ENCODE peak calls at places on chromosomes 12 and 14, in four cellular contexts. S is AG08395; J is HEK293T; C is naive thymus-derived CD8-positive, alpha-beta T cell. F is an unnamed sample.

GRCh38 chr14:72898448-72898847 is 4.5 kb upstream of the DPF3 start:
- DNase-seq in S (no peak), J (no peak), C (no peak), F (no peak)

GRCh38 chr14:61706096-61706690 is 10.9 kb downstream of the HIF1A start:
- DNase-seq in S (no peak), J (no peak), C (no peak), F (no peak)

GRCh38 chr14:68781161-68782021 is 11.5 kb downstream of the ZFP36L1 start:
- DNase-seq in S (no peak), J (no peak), C (peak; percentile 56), F (no peak)

GRCh38 chr12:89389755-89390661 is 37.7 kb upstream of the DUSP6 start:
- DNase-seq in S (no peak), J (no peak), C (no peak), F (no peak)

GRCh38 chr14:29528889-29529288 is 398.8 kb downstream of the PRKD1 start:
- DNase-seq in S (no peak), J (no peak), C (no peak), F (no peak)

GRCh38 chr14:99529899-99530298 is 48.7 kb downstream of the CCNK start:
- DNase-seq in S (peak; percentile 27), J (no peak), C (no peak), F (no peak)

GRCh38 chr14:61257469-61258057 is 23.6 kb downstream of the TMEM30B start:
- DNase-seq in S (no peak), J (no peak), C (no peak), F (no peak)

GRCh38 chr14:96442355-96442754 is 50.4 kb downstream of the AK7 start:
- DNase-seq in S (no peak), J (no peak), C (no peak), F (no peak)

GRCh38 chr14:31718985-31719384 is 157.8 kb downstream of the NUBPL start:
- DNase-seq in S (no peak), J (no peak), C (no peak), F (no peak)

GRCh38 chr12:108199111-108199510 is 70.0 kb downstream of the WSCD2 start:
- DNase-seq in S (no peak), J (no peak), C (no peak), F (no peak)

GRCh38 chr12:28257411-28257810 is 67.2 kb downstream of the CCDC91 start:
- DNase-seq in S (no peak), J (no peak), C (no peak), F (no peak)

GRCh38 chr14:50354527-50354926 is 42.2 kb downstream of the CDKL1 start:
- DNase-seq in S (no peak), J (no peak), C (no peak), F (no peak)

GRCh38 chr14:32932921-32933622 is 5.6 kb upstream of the NPAS3 start:
- DNase-seq in S (no peak), J (no peak), C (no peak), F (no peak)

GRCh38 chr14:105867961-105868599 is 341.7 kb downstream of the TMEM121 start:
- DNase-seq in S (no peak), J (no peak), C (no peak), F (no peak)

GRCh38 chr12:76250256-76250655 is 98.0 kb downstream of the BBS10 start:
- DNase-seq in S (no peak), J (no peak), C (no peak), F (no peak)

GRCh38 chr14:103594265-103594664 is 31.5 kb downstream of the COA8 start:
- DNase-seq in S (peak; percentile 73), J (no peak), C (no peak), F (no peak)

GRCh38 chr14:104130974-104131651 is 7.3 kb upstream of the KIF26A start:
- DNase-seq in S (peak; percentile 48), J (peak; percentile 60), C (no peak), F (peak; percentile 68)

GRCh38 chr14:83425138-83425537 is 1891.5 kb upstream of the SEL1L start:
- DNase-seq in S (peak; percentile 46), J (no peak), C (no peak), F (no peak)

GRCh38 chr12:74021937-74022336 is 515.7 kb upstream of the ATXN7L3B start:
- DNase-seq in S (peak; percentile 2), J (peak; percentile 55), C (no peak), F (peak; percentile 4)

GRCh38 chr12:12439636-12440035 is 82.8 kb downstream of the BORCS5 start:
- DNase-seq in S (no peak), J (no peak), C (peak; percentile 20), F (no peak)

GRCh38 chr12:68063900-68064590 is 74.8 kb downstream of the IFNG-AS1 start:
- DNase-seq in S (no peak), J (no peak), C (no peak), F (no peak)

GRCh38 chr12:14313379-14313778 is 52.1 kb upstream of the ATF7IP start:
- DNase-seq in S (no peak), J (no peak), C (no peak), F (peak; percentile 16)

GRCh38 chr14:66746316-66747006 is 238.5 kb downstream of the GPHN start:
- DNase-seq in S (peak; percentile 25), J (peak; percentile 30), C (no peak), F (peak; percentile 15)

GRCh38 chr12:65675141-65675621 is 149.1 kb upstream of the HMGA2 start:
- DNase-seq in S (no peak), J (no peak), C (no peak), F (no peak)

GRCh38 chr12:62190921-62191746 is 69.1 kb upstream of the USP15 start:
- DNase-seq in S (no peak), J (no peak), C (no peak), F (peak; percentile 24)

GRCh38 chr12:41932470-41932991 is 212.1 kb downstream of the GXYLT1 start:
- DNase-seq in S (peak; percentile 35), J (peak; percentile 65), C (peak; percentile 15), F (peak; percentile 39)

GRCh38 chr14:92501891-92502351 is 11.7 kb upstream of the RIN3 start:
- DNase-seq in S (peak; percentile 76), J (no peak), C (no peak), F (peak; percentile 36)

GRCh38 chr12:46209914-46210834 is 58.7 kb downstream of the SLC38A1 start:
- DNase-seq in S (no peak), J (no peak), C (peak; percentile 54), F (no peak)

GRCh38 chr12:110109037-110109836 is 14.9 kb upstream of the IFT81 start:
- DNase-seq in S (peak; percentile 94), J (no peak), C (no peak), F (peak; percentile 84)

GRCh38 chr12:103282124-103282523 is 213.6 kb downstream of the C12orf42 start:
- DNase-seq in S (no peak), J (no peak), C (no peak), F (no peak)

GRCh38 chr12:56150563-56150962 is 1.8 kb upstream of the MYL6B start:
- DNase-seq in S (no peak), J (no peak), C (no peak), F (no peak)

GRCh38 chr12:104704224-104704623 is 247.5 kb downstream of the CHST11 start:
- DNase-seq in S (no peak), J (no peak), C (no peak), F (no peak)

F was measured in AG08396.